ENCODE peak calls at places on chromosomes 5 and 9, in seven cellular contexts. One of them, this sample, is unnamed.

GRCh38 chr5:92544567-92544966 is 1036.5 kb downstream of the NR2F1-AS1 start:
- DNase-seq in upper lobe of right lung: no peak
- DNase-seq in K562: no peak
- DNase-seq in GM20000: no peak
- DNase-seq in H9: no peak
- DNase-seq in kidney: no peak
- DNase-seq in hepatocyte: no peak
- DNase-seq in this sample: no peak

GRCh38 chr9:34454571-34455065 is 3.8 kb downstream of the FAM219A start:
- DNase-seq in hepatocyte: no peak
- DNase-seq in kidney: no peak
- DNase-seq in K562: peak; percentile 14
- DNase-seq in H9: no peak
- DNase-seq in upper lobe of right lung: no peak
- DNase-seq in GM20000: no peak
- DNase-seq in this sample: no peak

GRCh38 chr9:22010881-22011625 is 1.9 kb upstream of the CDKN2B start:
- DNase-seq in kidney: no peak
- DNase-seq in upper lobe of right lung: no peak
- DNase-seq in hepatocyte: peak; percentile 71
- DNase-seq in GM20000: no peak
- DNase-seq in K562: no peak
- DNase-seq in H9: peak; percentile 67
- DNase-seq in this sample: peak; percentile 63

GRCh38 chr5:160427607-160428006 is 6.0 kb downstream of the PTTG1 start:
- DNase-seq in upper lobe of right lung: peak; percentile 75
- DNase-seq in H9: no peak
- DNase-seq in kidney: no peak
- DNase-seq in K562: no peak
- DNase-seq in hepatocyte: no peak
- DNase-seq in GM20000: no peak
- DNase-seq in this sample: no peak

GRCh38 chr9:29556317-29556716 is 1983.0 kb upstream of the C9orf72 start:
- DNase-seq in H9: no peak
- DNase-seq in kidney: no peak
- DNase-seq in hepatocyte: no peak
- DNase-seq in K562: no peak
- DNase-seq in upper lobe of right lung: no peak
- DNase-seq in GM20000: no peak
- DNase-seq in this sample: no peak

GRCh38 chr5:75601996-75602395 is 9.3 kb upstream of the ANKDD1B start:
- DNase-seq in K562: no peak
- DNase-seq in GM20000: no peak
- DNase-seq in upper lobe of right lung: no peak
- DNase-seq in H9: no peak
- DNase-seq in kidney: no peak
- DNase-seq in hepatocyte: no peak
- DNase-seq in this sample: no peak

GRCh38 chr9:29397148-29397547 is 1823.9 kb upstream of the C9orf72 start:
- DNase-seq in H9: no peak
- DNase-seq in hepatocyte: no peak
- DNase-seq in GM20000: no peak
- DNase-seq in kidney: no peak
- DNase-seq in upper lobe of right lung: no peak
- DNase-seq in K562: no peak
- DNase-seq in this sample: no peak

GRCh38 chr9:78601957-78602565 is 305.1 kb downstream of the PSAT1 start:
- DNase-seq in GM20000: peak; percentile 14
- DNase-seq in kidney: no peak
- DNase-seq in H9: no peak
- DNase-seq in hepatocyte: peak; percentile 58
- DNase-seq in upper lobe of right lung: no peak
- DNase-seq in K562: peak; percentile 17
- DNase-seq in this sample: no peak

GRCh38 chr5:127997131-127997775 is 86.3 kb upstream of the SLC12A2 start:
- DNase-seq in H9: no peak
- DNase-seq in K562: no peak
- DNase-seq in GM20000: no peak
- DNase-seq in hepatocyte: no peak
- DNase-seq in kidney: no peak
- DNase-seq in upper lobe of right lung: no peak
- DNase-seq in this sample: no peak

GRCh38 chr5:167699434-167699833 is 592.0 kb upstream of the WWC1 start:
- DNase-seq in kidney: no peak
- DNase-seq in K562: no peak
- DNase-seq in H9: peak; percentile 80
- DNase-seq in GM20000: no peak
- DNase-seq in hepatocyte: peak; percentile 82
- DNase-seq in upper lobe of right lung: no peak
- DNase-seq in this sample: no peak

GRCh38 chr5:75465480-75465879 is 45.9 kb downstream of the CERT1 start:
- DNase-seq in K562: no peak
- DNase-seq in kidney: no peak
- DNase-seq in GM20000: no peak
- DNase-seq in H9: no peak
- DNase-seq in upper lobe of right lung: no peak
- DNase-seq in hepatocyte: no peak
- DNase-seq in this sample: no peak

GRCh38 chr5:96265487-96265886 is 167.6 kb downstream of the PCSK1 start:
- DNase-seq in kidney: no peak
- DNase-seq in K562: no peak
- DNase-seq in H9: no peak
- DNase-seq in GM20000: no peak
- DNase-seq in hepatocyte: no peak
- DNase-seq in upper lobe of right lung: no peak
- DNase-seq in this sample: no peak

GRCh38 chr9:84170521-84171141 is 169.9 kb downstream of the SLC28A3 start:
- DNase-seq in upper lobe of right lung: peak; percentile 70
- DNase-seq in kidney: peak; percentile 91
- DNase-seq in GM20000: no peak
- DNase-seq in hepatocyte: peak; percentile 66
- DNase-seq in K562: peak; percentile 7
- DNase-seq in H9: peak; percentile 50
- DNase-seq in this sample: no peak

GRCh38 chr9:109967651-109968331 is 187.8 kb downstream of the PALM2AKAP2 start:
- DNase-seq in hepatocyte: no peak
- DNase-seq in GM20000: peak; percentile 46
- DNase-seq in kidney: no peak
- DNase-seq in upper lobe of right lung: no peak
- DNase-seq in K562: no peak
- DNase-seq in H9: no peak
- DNase-seq in this sample: no peak

GRCh38 chr5:57887851-57888621 is 405.4 kb upstream of the ACTBL2 start:
- DNase-seq in K562: no peak
- DNase-seq in kidney: no peak
- DNase-seq in upper lobe of right lung: no peak
- DNase-seq in H9: peak; percentile 53
- DNase-seq in GM20000: no peak
- DNase-seq in hepatocyte: peak; percentile 86
- DNase-seq in this sample: peak; percentile 25

GRCh38 chr5:158670199-158670598 is 429.5 kb downstream of the EBF1 start:
- DNase-seq in upper lobe of right lung: no peak
- DNase-seq in kidney: no peak
- DNase-seq in hepatocyte: no peak
- DNase-seq in K562: no peak
- DNase-seq in H9: no peak
- DNase-seq in GM20000: no peak
- DNase-seq in this sample: no peak

GRCh38 chr5:16617272-16617973 is 626 bp upstream of the RETREG1 start:
- DNase-seq in H9: peak; percentile 56
- DNase-seq in hepatocyte: peak; percentile 48
- DNase-seq in K562: no peak
- DNase-seq in kidney: no peak
- DNase-seq in GM20000: peak; percentile 31
- DNase-seq in upper lobe of right lung: no peak
- DNase-seq in this sample: no peak

GRCh38 chr9:19229725-19230355 is 653 bp upstream of the DENND4C start:
- DNase-seq in kidney: peak; percentile 91
- DNase-seq in hepatocyte: no peak
- DNase-seq in GM20000: no peak
- DNase-seq in K562: no peak
- DNase-seq in upper lobe of right lung: peak; percentile 75
- DNase-seq in H9: peak; percentile 76
- DNase-seq in this sample: peak; percentile 82

GRCh38 chr9:17116400-17116837 is 18.4 kb upstream of the CNTLN start:
- DNase-seq in kidney: no peak
- DNase-seq in hepatocyte: peak; percentile 54
- DNase-seq in K562: no peak
- DNase-seq in H9: no peak
- DNase-seq in GM20000: peak; percentile 33
- DNase-seq in upper lobe of right lung: no peak
- DNase-seq in this sample: no peak

GRCh38 chr5:156147251-156147947 is 179.6 kb upstream of the SGCD start:
- DNase-seq in K562: no peak
- DNase-seq in kidney: no peak
- DNase-seq in H9: no peak
- DNase-seq in hepatocyte: peak; percentile 11
- DNase-seq in upper lobe of right lung: no peak
- DNase-seq in GM20000: no peak
- DNase-seq in this sample: no peak

GRCh38 chr5:65395526-65396155 is 86.1 kb downstream of the ADAMTS6 start:
- DNase-seq in hepatocyte: no peak
- DNase-seq in upper lobe of right lung: no peak
- DNase-seq in GM20000: no peak
- DNase-seq in K562: no peak
- DNase-seq in kidney: no peak
- DNase-seq in H9: no peak
- DNase-seq in this sample: no peak

GRCh38 chr5:75551471-75551870 is 39.8 kb downstream of the POLK start:
- DNase-seq in hepatocyte: no peak
- DNase-seq in GM20000: no peak
- DNase-seq in upper lobe of right lung: no peak
- DNase-seq in kidney: no peak
- DNase-seq in K562: no peak
- DNase-seq in H9: no peak
- DNase-seq in this sample: no peak

DNA sequence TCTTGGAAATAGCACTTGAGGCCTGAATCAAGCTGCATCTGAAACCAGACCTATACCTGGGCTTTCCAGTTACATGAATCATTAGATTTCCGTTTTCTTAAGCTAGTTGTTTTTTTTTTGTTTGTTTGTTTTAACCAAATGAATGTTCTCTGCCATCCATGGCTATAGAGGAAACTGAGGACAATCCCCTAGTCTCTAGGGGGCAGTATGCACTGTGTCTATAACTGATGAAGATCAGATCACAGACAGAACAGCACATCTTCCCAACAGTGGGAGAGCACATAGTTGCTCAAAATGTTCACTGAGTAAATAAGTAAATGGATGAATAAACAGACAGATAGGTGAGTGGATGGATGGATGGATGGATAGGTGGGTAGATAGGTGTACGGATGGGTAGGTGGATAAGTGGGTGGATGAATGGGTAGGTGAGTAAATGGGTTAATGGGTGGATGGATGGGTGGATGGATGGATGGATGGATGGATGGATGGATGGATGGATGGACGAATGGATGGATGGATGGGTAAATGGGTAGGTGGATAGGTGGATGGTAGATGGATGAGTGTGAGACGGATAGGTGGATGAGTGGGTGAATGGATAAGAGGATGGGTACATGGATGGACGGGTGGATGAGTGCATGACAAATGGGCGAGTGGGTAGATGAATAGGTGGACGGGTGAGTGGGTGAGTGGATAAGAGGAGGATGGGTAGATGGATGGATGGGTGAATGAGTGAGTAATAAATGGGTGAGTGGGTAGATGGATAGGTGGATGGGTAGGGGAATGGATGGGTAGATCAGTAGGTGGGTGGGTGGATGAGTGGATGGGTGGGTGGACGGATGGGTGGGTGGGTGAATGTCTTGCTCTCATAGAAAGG is 179.1 kb downstream of the FGF18 start:
- DNase-seq in hepatocyte: no peak
- DNase-seq in K562: no peak
- DNase-seq in upper lobe of right lung: no peak
- DNase-seq in H9: peak; percentile 5
- DNase-seq in kidney: no peak
- DNase-seq in GM20000: no peak
- DNase-seq in this sample: no peak
- TF ChIP-seq CTCF in hepatocyte: no peak
- TF ChIP-seq CTCF in K562: no peak
- TF ChIP-seq CTCF in upper lobe of right lung: peak; percentile 11
- TF ChIP-seq CTCF in H9: peak; percentile 58
- TF ChIP-seq CTCF in kidney: no peak
- TF ChIP-seq CTCF in GM20000: no peak
- TF ChIP-seq CTCF in this sample: no peak

GRCh38 chr5:37248970-37249819 is at the start of gene CPLANE1:
- DNase-seq in hepatocyte: peak; percentile 92
- DNase-seq in upper lobe of right lung: peak; percentile 90
- DNase-seq in kidney: peak; percentile 91
- DNase-seq in K562: no peak
- DNase-seq in H9: peak; percentile 84
- DNase-seq in GM20000: peak; percentile 89
- DNase-seq in this sample: peak; percentile 76
- TF ChIP-seq CTCF in hepatocyte: peak; percentile 16
- TF ChIP-seq CTCF in upper lobe of right lung: peak; percentile 12
- TF ChIP-seq CTCF in kidney: no peak
- TF ChIP-seq CTCF in K562: no peak
- TF ChIP-seq CTCF in H9: peak; percentile 30
- TF ChIP-seq CTCF in GM20000: no peak
- TF ChIP-seq CTCF in this sample: peak; percentile 29

DNA sequence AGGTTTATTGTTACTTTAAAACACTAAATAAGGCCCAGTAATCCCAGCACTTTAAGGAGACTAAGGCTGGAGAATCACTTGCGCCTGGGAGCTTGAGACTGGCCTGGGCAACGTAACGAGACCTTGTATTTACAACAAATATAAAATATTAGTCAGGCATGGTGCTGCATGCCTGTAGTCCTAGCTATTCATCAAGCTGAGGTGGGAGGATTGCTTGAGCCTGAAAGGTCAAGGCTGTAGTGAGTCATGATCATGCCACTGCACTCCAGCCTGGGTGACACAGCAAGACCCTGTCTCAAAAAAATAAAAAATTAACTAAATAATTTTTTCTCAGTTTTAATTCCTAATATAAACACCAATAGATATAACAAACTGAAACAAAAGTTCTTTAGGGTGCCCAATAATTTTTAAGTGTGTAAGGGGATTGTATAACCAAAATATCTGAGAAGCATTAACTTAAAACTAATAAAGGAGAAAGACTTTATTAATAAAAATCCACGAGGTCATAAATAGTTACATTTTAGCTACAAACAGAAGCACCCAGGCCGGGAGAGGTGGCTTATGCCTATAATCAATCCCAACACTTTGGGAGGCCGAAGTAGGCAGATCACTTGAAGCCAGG is 32.7 kb downstream of the FAM13B start:
- DNase-seq in kidney: no peak
- DNase-seq in H9: no peak
- DNase-seq in GM20000: no peak
- DNase-seq in K562: no peak
- DNase-seq in upper lobe of right lung: no peak
- DNase-seq in hepatocyte: peak; percentile 5
- DNase-seq in this sample: no peak
- TF ChIP-seq CTCF in kidney: no peak
- TF ChIP-seq CTCF in H9: no peak
- TF ChIP-seq CTCF in GM20000: no peak
- TF ChIP-seq CTCF in K562: no peak
- TF ChIP-seq CTCF in upper lobe of right lung: no peak
- TF ChIP-seq CTCF in hepatocyte: no peak
- TF ChIP-seq CTCF in this sample: no peak

GRCh38 chr9:122808141-122808540 is 8.2 kb downstream of the OR1K1 start:
- DNase-seq in H9: no peak
- DNase-seq in GM20000: no peak
- DNase-seq in kidney: no peak
- DNase-seq in K562: no peak
- DNase-seq in hepatocyte: no peak
- DNase-seq in upper lobe of right lung: no peak
- DNase-seq in this sample: no peak
- TF ChIP-seq CTCF in H9: no peak
- TF ChIP-seq CTCF in GM20000: no peak
- TF ChIP-seq CTCF in kidney: no peak
- TF ChIP-seq CTCF in K562: no peak
- TF ChIP-seq CTCF in hepatocyte: no peak
- TF ChIP-seq CTCF in upper lobe of right lung: no peak
- TF ChIP-seq CTCF in this sample: no peak